ENCODE peak calls at places on chromosome 1, in ten cellular contexts. Z, X, U, K, W, H, R, I, C and O are unnamed samples.

GRCh38 chr1:199173356-199173755 is 534.5 kb downstream of the PTPRC start:
- DNase-seq in Z (no peak), X (no peak), U (no peak), K (no peak), W (no peak), H (no peak), R (no peak), I (no peak), C (no peak), O (no peak)

GRCh38 chr1:8660455-8660854 is 157.0 kb downstream of the RERE start:
- DNase-seq in Z (peak; percentile 82), X (no peak), U (peak; percentile 28), K (no peak), W (peak; percentile 54), H (no peak), R (peak; percentile 92), I (no peak), C (peak; percentile 56), O (peak; percentile 80)

GRCh38 chr1:198771562-198772153 is 132.8 kb downstream of the PTPRC start:
- DNase-seq in Z (no peak), X (no peak), U (no peak), K (no peak), W (no peak), H (no peak), R (peak; percentile 82), I (peak; percentile 34), C (no peak), O (no peak)

GRCh38 chr1:86487131-86487804 is 18.5 kb downstream of the CLCA1 start:
- DNase-seq in Z (no peak), X (peak; percentile 91), U (no peak), K (no peak), W (peak; percentile 57), H (no peak), R (no peak), I (no peak), C (peak; percentile 58), O (peak; percentile 60)

GRCh38 chr1:107964397-107965111 is 426 bp downstream of the VAV3 start:
- DNase-seq in Z (no peak), X (no peak), U (peak; percentile 12), K (peak; percentile 37), W (no peak), H (no peak), R (peak; percentile 7), I (no peak), C (no peak), O (peak; percentile 54)

GRCh38 chr1:78519446-78519845 is 28.7 kb downstream of the PTGFR start:
- DNase-seq in Z (no peak), X (no peak), U (no peak), K (no peak), W (no peak), H (no peak), R (no peak), I (no peak), C (no peak), O (no peak)

GRCh38 chr1:155322571-155322952 is 1.9 kb downstream of the RUSC1 start:
- DNase-seq in Z (peak; percentile 57), X (no peak), U (no peak), K (no peak), W (no peak), H (no peak), R (peak; percentile 57), I (no peak), C (peak; percentile 56), O (no peak)

GRCh38 chr1:230812568-230812967 is 55.8 kb downstream of the C1orf198 start:
- DNase-seq in Z (no peak), X (no peak), U (no peak), K (no peak), W (no peak), H (no peak), R (no peak), I (no peak), C (no peak), O (no peak)

GRCh38 chr1:39564340-39564739 is 12.2 kb downstream of the PABPC4 start:
- DNase-seq in Z (no peak), X (no peak), U (peak; percentile 45), K (peak; percentile 37), W (no peak), H (no peak), R (no peak), I (no peak), C (no peak), O (no peak)

GRCh38 chr1:3402258-3403010 is 52.0 kb upstream of the ARHGEF16 start:
- DNase-seq in Z (peak; percentile 40), X (no peak), U (no peak), K (no peak), W (no peak), H (no peak), R (peak; percentile 46), I (no peak), C (no peak), O (peak; percentile 58)

GRCh38 chr1:2949966-2950925 is 71.0 kb upstream of the ACTRT2 start:
- DNase-seq in Z (no peak), X (no peak), U (no peak), K (no peak), W (peak; percentile 2), H (no peak), R (no peak), I (no peak), C (no peak), O (no peak)

DNA sequence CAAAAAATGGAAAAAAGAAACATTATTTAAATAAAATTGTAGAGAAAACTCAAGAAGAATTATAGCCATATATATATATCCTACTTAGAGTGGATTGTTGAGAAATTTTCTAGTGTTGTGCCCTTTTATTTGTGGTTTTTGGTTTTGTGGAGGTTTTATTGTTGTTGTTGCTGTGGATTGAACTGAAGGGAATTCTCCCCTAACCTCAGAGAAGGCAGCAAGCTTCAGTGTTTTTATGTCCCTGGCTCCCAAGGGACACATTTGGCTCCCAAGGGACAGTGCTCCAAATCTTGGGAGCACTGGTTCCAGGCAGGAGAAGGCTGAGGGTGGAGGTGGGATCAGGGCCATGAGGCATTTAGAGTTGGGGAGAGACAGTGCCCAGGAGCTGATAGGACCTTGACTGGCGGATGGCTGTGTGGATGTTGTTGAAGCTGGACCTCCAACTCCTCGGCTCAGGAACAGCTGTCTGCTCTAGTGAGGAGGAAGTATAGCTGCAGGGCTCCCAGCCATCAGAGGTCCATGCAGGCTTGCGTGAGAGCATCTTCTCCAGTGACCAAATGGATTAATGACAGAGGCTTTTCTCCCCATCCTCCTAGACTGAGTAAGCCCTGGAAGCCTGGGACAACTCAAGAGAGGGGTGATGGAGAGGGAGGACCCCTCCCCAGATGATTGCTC is 100.5 kb downstream of the TEX35 start:
- DNase-seq in Z (no peak), X (no peak), U (no peak), K (no peak), W (no peak), H (no peak), R (no peak), I (no peak), C (no peak), O (no peak)
- H3K4me1 ChIP-seq in Z (peaks cover 4% of the 10 kb centered on the region), X (peaks cover 3% of the 10 kb centered on the region), U (no peaks in the 10 kb centered on the region), K (no peaks in the 10 kb centered on the region), W (peaks cover 6% of the 10 kb centered on the region), H (no peaks in the 10 kb centered on the region), R (peaks cover 11% of the 10 kb centered on the region), I (no peaks in the 10 kb centered on the region), C (no peaks in the 10 kb centered on the region), O (peaks cover 1% of the 10 kb centered on the region)

GRCh38 chr1:67350783-67351182 is 43.1 kb downstream of the IL12RB2 start:
- DNase-seq in Z (peak; percentile 31), X (no peak), U (no peak), K (no peak), W (no peak), H (no peak), R (no peak), I (no peak), C (no peak), O (no peak)

GRCh38 chr1:67347688-67348472 is 40.2 kb downstream of the IL12RB2 start:
- DNase-seq in Z (peak; percentile 49), X (no peak), U (peak; percentile 39), K (peak; percentile 41), W (peak; percentile 20), H (no peak), R (peak; percentile 57), I (peak; percentile 54), C (peak; percentile 21), O (peak; percentile 16)

GRCh38 chr1:67346982-67347381 is 39.3 kb downstream of the IL12RB2 start:
- DNase-seq in Z (no peak), X (no peak), U (no peak), K (no peak), W (no peak), H (no peak), R (no peak), I (no peak), C (no peak), O (no peak)

DNA sequence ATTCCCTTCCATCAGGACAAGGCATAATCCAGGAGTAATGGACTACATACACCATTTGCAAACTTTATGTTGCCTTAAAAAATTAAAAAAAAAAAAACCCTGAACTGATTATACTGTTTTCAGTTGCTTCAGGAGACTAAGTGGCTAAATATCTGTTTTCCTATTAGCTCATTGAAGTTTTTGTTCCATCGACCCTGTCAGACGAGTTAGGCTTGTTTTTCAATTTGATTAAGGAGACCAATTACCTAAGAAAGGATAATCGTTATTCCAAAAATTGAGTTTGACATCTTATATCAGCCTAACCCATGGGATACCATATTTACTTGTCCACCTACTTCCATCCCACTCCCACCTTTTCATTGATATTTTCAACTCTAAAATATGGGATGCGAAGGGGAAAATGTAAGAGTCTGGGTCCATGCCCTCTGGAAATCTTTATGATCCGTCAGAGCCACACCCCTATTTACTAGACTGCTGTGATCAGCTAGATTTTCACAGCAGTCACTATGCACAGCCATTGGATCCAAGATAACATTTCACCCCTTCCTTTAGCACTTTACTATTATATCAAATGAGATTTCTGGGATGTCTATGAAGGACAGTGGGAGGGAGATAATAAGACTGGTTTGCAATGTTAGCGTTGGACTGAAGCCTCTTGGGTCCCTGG is 41.0 kb downstream of the IL12RB2 start:
- DNase-seq in Z (no peak), X (no peak), U (no peak), K (no peak), W (no peak), H (no peak), R (no peak), I (no peak), C (no peak), O (no peak)
- H3K27ac ChIP-seq in Z (no peak overlapping the region), X (no peak overlapping the region), U (no peak overlapping the region), K (no peak overlapping the region), W (no peak overlapping the region), H (no peak overlapping the region), R (no peak overlapping the region), I (no peak overlapping the region), C (no peak overlapping the region), O (no peak overlapping the region)

GRCh38 chr1:65526049-65526556 is 105.6 kb downstream of the LEPR start:
- DNase-seq in Z (no peak), X (no peak), U (no peak), K (no peak), W (no peak), H (no peak), R (peak; percentile 34), I (no peak), C (no peak), O (no peak)
- H3K4me3 ChIP-seq in Z (peak overlapping the region; percentile 67), X (peak overlapping the region; percentile 60), U (no peak overlapping the region), K (peak overlapping the region; percentile 50), W (peak overlapping the region; percentile 75), H (no peak overlapping the region), R (peak overlapping the region; percentile 34), I (no peak overlapping the region), C (peak overlapping the region; percentile 22), O (peak overlapping the region; percentile 93)

DNA sequence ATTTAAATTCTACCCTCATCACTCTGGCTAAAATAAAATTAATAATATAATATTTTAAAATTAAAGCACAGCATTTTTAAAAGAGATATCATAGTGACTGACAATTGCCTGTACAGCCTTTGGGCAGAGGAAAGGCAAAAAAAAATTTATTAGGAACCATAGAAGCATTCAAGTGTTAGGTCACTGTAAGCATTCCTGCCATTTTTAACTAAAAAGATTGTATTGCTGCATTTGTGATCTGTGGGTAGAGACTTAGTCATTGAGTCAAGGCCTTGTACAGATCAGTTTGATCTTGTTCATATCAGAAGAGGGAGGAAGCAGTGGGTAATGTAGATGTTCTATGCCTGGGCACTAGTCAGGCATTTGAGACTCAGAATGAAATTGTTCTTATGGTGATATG is 109.9 kb downstream of the LYPLAL1 start:
- DNase-seq in Z (no peak), X (no peak), U (no peak), K (no peak), W (no peak), H (no peak), R (no peak), I (no peak), C (no peak), O (no peak)
- H3K4me1 ChIP-seq in Z (no peaks in the 10 kb centered on the region), X (no peaks in the 10 kb centered on the region), U (no peaks in the 10 kb centered on the region), K (no peaks in the 10 kb centered on the region), W (no peaks in the 10 kb centered on the region), H (no peaks in the 10 kb centered on the region), R (peaks cover 20% of the 10 kb centered on the region), I (no peaks in the 10 kb centered on the region), C (no peaks in the 10 kb centered on the region), O (no peaks in the 10 kb centered on the region)